ENCODE peak calls at places on chromosomes 5 and 9, in five cellular contexts. L is activated B cell treated with CpG ODN at 0.5 μM for 24 hours, C is colonic mucosa, I is AG04450, U is astrocyte. T is an unnamed sample.

GRCh38 chr9:87793292-87793691 is 67.4 kb downstream of the CTSL start:
- DNase-seq in L (no peak), C (no peak), I (peak), U (peak), T (no peak)

GRCh38 chr5:285991-286557 is 14.6 kb downstream of the PDCD6 start:
- DNase-seq in L (no peak), C (no peak), I (no peak), U (no peak), T (no peak)

GRCh38 chr9:123034881-123035465 is 1.5 kb downstream of the GPR21 start:
- DNase-seq in L (no peak), C (no peak), I (no peak), U (no peak), T (no peak)

GRCh38 chr5:81808106-81808505 is 57.2 kb upstream of the SSBP2 start:
- DNase-seq in L (no peak), C (no peak), I (no peak), U (no peak), T (no peak)

GRCh38 chr5:76199321-76200318 is 116.4 kb downstream of the SV2C start:
- DNase-seq in L (no peak), C (no peak), I (no peak), U (no peak), T (no peak)

GRCh38 chr9:134638503-134639090 is 3.0 kb upstream of the COL5A1 start:
- DNase-seq in L (no peak), C (no peak), I (no peak), U (no peak), T (no peak)

GRCh38 chr5:5183192-5183699 is 43.1 kb downstream of the ADAMTS16 start:
- DNase-seq in L (no peak), C (no peak), I (no peak), U (peak), T (no peak)

GRCh38 chr5:126081209-126081608 is 342.0 kb upstream of the GRAMD2B start:
- DNase-seq in L (no peak), C (no peak), I (no peak), U (no peak), T (no peak)

GRCh38 chr5:172274951-172275753 is 8.4 kb downstream of the UBTD2 start:
- DNase-seq in L (peak), C (no peak), I (no peak), U (peak), T (no peak)

GRCh38 chr9:105500108-105500766 is 52.4 kb downstream of the FSD1L start:
- DNase-seq in L (peak), C (no peak), I (no peak), U (no peak), T (no peak)

GRCh38 chr5:139795074-139796001 is at the start of gene PSD2:
- DNase-seq in L (no peak), C (no peak), I (no peak), U (no peak), T (no peak)

GRCh38 chr5:134769206-134769605 is 10.6 kb downstream of the DDX46 start:
- DNase-seq in L (no peak), C (no peak), I (no peak), U (no peak), T (no peak)

GRCh38 chr5:55146543-55147151 is 13.3 kb upstream of the GPX8 start:
- DNase-seq in L (peak), C (peak), I (peak), U (peak), T (peak)

GRCh38 chr5:178839319-178839704 is 20.4 kb upstream of the ZNF354B start:
- DNase-seq in L (no peak), C (peak), I (no peak), U (no peak), T (peak)

GRCh38 chr5:10452768-10453331 is 11.2 kb downstream of the ROPN1L start:
- DNase-seq in L (no peak), C (no peak), I (peak), U (peak), T (no peak)

GRCh38 chr5:131747180-131748105 is 49.4 kb downstream of the FNIP1 start:
- DNase-seq in L (no peak), C (no peak), I (no peak), U (peak), T (no peak)

GRCh38 chr5:72115277-72115676 is 8.0 kb downstream of the MAP1B start:
- DNase-seq in L (no peak), C (no peak), I (no peak), U (no peak), T (no peak)

GRCh38 chr9:19999491-20000057 is 210.7 kb upstream of the SLC24A2 start:
- DNase-seq in L (no peak), C (no peak), I (no peak), U (peak), T (no peak)

GRCh38 chr5:22372376-22372775 is 480.8 kb downstream of the CDH12 start:
- DNase-seq in L (no peak), C (no peak), I (peak), U (peak), T (no peak)

GRCh38 chr5:116300016-116300601 is 215.3 kb downstream of the COMMD10 start:
- DNase-seq in L (no peak), C (no peak), I (no peak), U (no peak), T (no peak)

GRCh38 chr5:13378073-13378472 is 566.4 kb downstream of the DNAH5 start:
- DNase-seq in L (no peak), C (no peak), I (no peak), U (peak), T (no peak)

GRCh38 chr9:3794005-3794404 is 268.2 kb upstream of the RFX3 start:
- DNase-seq in L (no peak), C (no peak), I (no peak), U (peak), T (no peak)

GRCh38 chr5:14035859-14036440 is 91.5 kb upstream of the DNAH5 start:
- DNase-seq in L (no peak), C (peak), I (peak), U (peak), T (no peak)

GRCh38 chr5:59450245-59450644 is 443.3 kb downstream of the PDE4D start:
- DNase-seq in L (no peak), C (no peak), I (no peak), U (no peak), T (no peak)

GRCh38 chr5:94740328-94740727 is 121.9 kb downstream of the SLF1 start:
- DNase-seq in L (no peak), C (no peak), I (no peak), U (no peak), T (no peak)

GRCh38 chr5:116546033-116546742 is 28.4 kb downstream of the SEMA6A start:
- DNase-seq in L (no peak), C (peak), I (no peak), U (no peak), T (no peak)

GRCh38 chr5:17897776-17898175 is 263.5 kb downstream of the TAF11L14 start:
- DNase-seq in L (no peak), C (no peak), I (no peak), U (no peak), T (no peak)

GRCh38 chr9:115039686-115040085 is 78.3 kb downstream of the TNC start:
- DNase-seq in L (no peak), C (no peak), I (no peak), U (no peak), T (no peak)

GRCh38 chr5:151178779-151179488 is 21.4 kb upstream of the ANXA6 start:
- DNase-seq in L (no peak), C (no peak), I (no peak), U (no peak), T (no peak)

GRCh38 chr9:38060688-38061087 is 8.3 kb downstream of the SHB start:
- DNase-seq in L (no peak), C (no peak), I (no peak), U (no peak), T (no peak)

GRCh38 chr5:139574641-139575312 is 13.6 kb downstream of the UBE2D2 start:
- DNase-seq in L (no peak), C (no peak), I (no peak), U (peak), T (no peak)

GRCh38 chr9:76987594-76988200 is 31.8 kb upstream of the FOXB2 start:
- DNase-seq in L (no peak), C (peak), I (no peak), U (peak), T (no peak)

GRCh38 chr5:68739752-68740151 is 354.1 kb upstream of the SLC30A5 start:
- DNase-seq in L (no peak), C (no peak), I (no peak), U (no peak), T (no peak)

GRCh38 chr5:149284501-149284900 is 12.8 kb downstream of the AFAP1L1 start:
- DNase-seq in L (no peak), C (no peak), I (no peak), U (no peak), T (no peak)

GRCh38 chr5:173823721-173824567 is 64.2 kb upstream of the CPEB4 start:
- DNase-seq in L (no peak), C (peak), I (peak), U (peak), T (peak)

DNA sequence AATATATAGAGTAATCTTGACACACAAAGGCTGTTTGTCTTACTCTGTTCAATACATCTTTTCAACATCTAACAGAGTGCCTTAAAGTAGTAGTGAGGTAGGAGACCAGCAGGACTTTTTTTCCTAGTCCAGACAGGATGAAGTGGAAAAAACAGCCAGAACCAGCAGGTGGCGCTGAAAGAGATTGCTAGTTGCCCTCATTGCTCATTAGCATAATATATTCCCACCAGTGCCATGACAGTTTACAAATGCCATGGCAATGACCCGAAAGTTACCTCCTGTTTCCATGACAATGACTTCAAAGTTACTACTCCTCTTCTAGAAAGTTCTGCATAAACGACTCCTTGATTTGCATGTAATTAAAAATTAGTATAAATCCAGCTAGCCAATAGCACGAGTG is 387.4 kb downstream of the ACTL7B start:
- DNase-seq in L (no peak), C (peak), I (no peak), U (no peak), T (no peak)
- TF ChIP-seq CTCF in L (no peak), C (no peak), I (peak), U (peak), T (peak)

DNA sequence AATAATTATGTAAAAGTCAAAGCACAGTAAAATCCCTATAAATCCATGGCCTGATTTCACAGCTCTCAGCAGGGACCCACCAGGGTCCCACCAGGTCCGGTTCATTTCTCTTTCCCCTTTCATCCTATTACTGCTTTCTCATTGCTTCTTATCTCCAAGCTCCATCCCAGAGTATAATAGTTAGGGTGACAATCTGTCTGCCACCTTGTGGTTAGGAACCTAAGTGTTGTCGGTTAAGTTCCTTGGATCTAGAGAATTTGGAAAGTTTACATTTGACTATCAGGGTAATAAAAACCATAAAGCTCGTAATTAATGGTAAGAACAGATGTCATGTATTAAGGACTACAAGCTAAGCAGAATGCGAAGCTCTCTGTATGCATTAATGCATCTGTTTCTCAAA is 259.1 kb downstream of the SH3GL2 start:
- DNase-seq in L (no peak), C (no peak), I (no peak), U (no peak), T (no peak)
- TF ChIP-seq CTCF in L (no peak), C (no peak), I (peak), U (no peak), T (peak)

GRCh38 chr5:180618830-180619562 is 27.7 kb upstream of the SCGB3A1 start:
- DNase-seq in L (no peak), C (no peak), I (no peak), U (peak), T (peak)
- TF ChIP-seq CTCF in L (no peak), C (no peak), I (peak), U (no peak), T (peak)

GRCh38 chr9:116271307-116271706 is 117.7 kb downstream of the PAPPA start:
- DNase-seq in L (no peak), C (no peak), I (no peak), U (no peak), T (no peak)

GRCh38 chr9:116275418-116276295 is 122.1 kb downstream of the PAPPA start:
- DNase-seq in L (no peak), C (no peak), I (no peak), U (peak), T (no peak)

GRCh38 chr9:116276651-116277121 is 123.1 kb downstream of the PAPPA start:
- DNase-seq in L (no peak), C (no peak), I (no peak), U (peak), T (no peak)

GRCh38 chr9:116271991-116272390 is 118.4 kb downstream of the PAPPA start:
- DNase-seq in L (no peak), C (no peak), I (no peak), U (no peak), T (no peak)

DNA sequence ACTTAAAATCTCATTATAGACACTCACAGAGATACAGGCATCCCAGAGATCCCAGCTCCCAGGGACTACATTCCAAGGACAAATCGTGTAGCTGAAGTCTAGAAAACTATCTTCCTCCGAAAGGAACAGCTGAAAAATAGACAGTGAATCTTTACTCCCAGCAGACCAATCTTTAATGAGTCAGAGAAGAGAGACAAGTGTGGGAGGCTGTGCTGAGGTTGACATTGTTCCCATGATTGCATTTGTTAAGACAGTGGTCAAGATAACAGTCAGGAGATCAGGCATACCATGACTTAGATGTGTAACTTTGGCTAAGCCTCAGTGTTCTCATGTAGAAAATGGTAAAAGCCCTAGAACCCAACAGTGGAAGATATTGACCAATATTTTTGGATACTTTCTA is 120.7 kb downstream of the PAPPA start:
- DNase-seq in L (no peak), C (no peak), I (no peak), U (peak), T (no peak)
- TF ChIP-seq CTCF in L (no peak), C (no peak), I (no peak), U (no peak), T (no peak)

GRCh38 chr9:137486141-137486490 is 27.0 kb upstream of the NSMF start:
- DNase-seq in L (no peak), C (no peak), I (no peak), U (no peak), T (no peak)
- TF ChIP-seq CTCF in L (no peak), C (no peak), I (no peak), U (no peak), T (no peak)

GRCh38 chr5:153903321-153903720 is 135.4 kb downstream of the FAM114A2 start:
- DNase-seq in L (no peak), C (no peak), I (no peak), U (no peak), T (no peak)

GRCh38 chr5:153907170-153907775 is 131.4 kb downstream of the FAM114A2 start:
- DNase-seq in L (no peak), C (no peak), I (no peak), U (no peak), T (no peak)

GRCh38 chr5:153902026-153902425 is 136.7 kb downstream of the FAM114A2 start:
- DNase-seq in L (no peak), C (no peak), I (no peak), U (no peak), T (no peak)

GRCh38 chr5:153901449-153901848 is 137.3 kb downstream of the FAM114A2 start:
- DNase-seq in L (no peak), C (no peak), I (no peak), U (no peak), T (no peak)

DNA sequence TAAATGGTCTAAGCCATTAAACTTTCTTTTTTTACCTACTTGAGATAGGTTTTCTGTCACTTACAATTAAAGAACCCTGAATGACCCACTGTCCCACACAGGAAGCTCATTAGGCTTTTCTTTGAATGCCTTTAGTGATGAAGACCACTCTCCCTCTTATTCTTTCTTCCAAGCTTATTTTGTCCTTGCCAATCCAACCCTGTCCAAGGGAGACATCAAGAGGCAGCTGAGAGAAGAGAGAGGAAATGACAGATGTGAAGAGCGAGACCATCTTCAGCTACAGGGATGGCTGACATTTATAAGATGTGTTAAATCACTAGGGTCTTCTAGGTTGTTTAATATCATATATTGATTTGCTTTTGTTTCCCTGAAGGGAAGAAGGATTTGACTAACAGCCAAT is 133.5 kb downstream of the FAM114A2 start:
- DNase-seq in L (no peak), C (no peak), I (no peak), U (no peak), T (no peak)
- TF ChIP-seq CTCF in L (no peak), C (no peak), I (no peak), U (no peak), T (no peak)

T was measured in progenitor cell of endocrine pancreas.